ENCODE peak calls at places on chromosomes 7 and 10, in five cellular contexts. U is hepatocyte; Q is GM23248; J is A549; L is CD8-positive, alpha-beta memory T cell. G is an unnamed sample.

GRCh38 chr7:12456506-12456905 is 52.8 kb upstream of the VWDE start:
- DNase-seq in L (no peak), J (no peak), Q (no peak), U (no peak), G (no peak)

GRCh38 chr7:36440880-36441279 is 51.2 kb downstream of the ANLN start:
- DNase-seq in L (no peak), Q (peak; percentile 68), U (peak; percentile 54), J (peak; percentile 41), G (peak; percentile 28)

GRCh38 chr7:28958235-28958945 is at the start of gene TRIL:
- DNase-seq in L (no peak), J (no peak), U (peak; percentile 79), Q (peak; percentile 77), G (peak; percentile 30)

GRCh38 chr7:33807158-33807530 is 98.2 kb upstream of the BMPER start:
- DNase-seq in J (no peak), L (no peak), Q (no peak), U (no peak), G (no peak)

GRCh38 chr10:11313463-11313862 is 295.8 kb downstream of the CELF2 start:
- DNase-seq in Q (no peak), L (no peak), J (no peak), U (no peak), G (no peak)

GRCh38 chr7:100483728-100484635 is at the start of gene NYAP1:
- DNase-seq in U (peak; percentile 84), Q (no peak), J (peak; percentile 55), L (peak; percentile 71), G (peak; percentile 48)

GRCh38 chr10:33566001-33566400 is 231.5 kb upstream of the NRP1 start:
- DNase-seq in L (no peak), J (no peak), Q (no peak), U (no peak), G (no peak)

GRCh38 chr7:22333680-22334141 is 23.2 kb downstream of the RAPGEF5 start:
- DNase-seq in J (no peak), U (no peak), Q (no peak), L (no peak), G (peak; percentile 67)

GRCh38 chr7:66423729-66424128 is 205.0 kb upstream of the KCTD7 start:
- DNase-seq in U (no peak), L (no peak), Q (no peak), J (no peak), G (no peak)

GRCh38 chr10:31186225-31187010 is 132.6 kb upstream of the ZEB1 start:
- DNase-seq in L (no peak), J (no peak), U (no peak), Q (peak; percentile 4), G (no peak)

GRCh38 chr10:129468187-129468586 is 1.1 kb downstream of the MGMT start:
- DNase-seq in Q (no peak), J (no peak), L (no peak), U (no peak), G (no peak)

GRCh38 chr7:88062238-88062637 is 128.2 kb downstream of the ADAM22 start:
- DNase-seq in J (no peak), Q (no peak), U (no peak), L (no peak), G (no peak)

GRCh38 chr10:98067165-98067564 is 36.7 kb upstream of the CRTAC1 start:
- DNase-seq in Q (no peak), L (no peak), J (no peak), U (no peak), G (no peak)

DNA sequence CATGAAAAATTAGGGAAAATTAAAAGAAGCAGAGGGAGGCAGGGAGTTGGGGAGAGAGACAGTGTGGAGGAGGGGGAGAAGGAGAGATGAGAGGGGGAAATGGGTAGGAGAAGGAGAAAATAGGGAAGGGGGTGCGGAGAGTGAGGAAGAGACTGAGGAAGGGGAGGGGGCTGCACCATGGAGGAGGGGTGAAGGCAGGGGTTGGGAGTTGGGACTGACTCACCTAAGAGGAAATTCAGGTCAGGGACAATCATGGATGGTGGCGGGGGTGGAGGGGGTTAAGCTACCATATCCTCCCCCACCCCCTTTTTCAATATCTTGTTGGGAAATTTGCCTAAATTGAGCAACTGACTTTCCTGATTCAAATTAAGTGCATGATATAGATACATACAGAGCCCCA is 8.0 kb downstream of the GRK5 start:
- DNase-seq in U (no peak), Q (no peak), L (no peak), J (no peak), G (no peak)
- H3K4me1 ChIP-seq in U (peaks cover 60% of the 10 kb centered on the region), Q (peaks cover 28% of the 10 kb centered on the region), L (peaks cover 55% of the 10 kb centered on the region), J (peaks cover 8% of the 10 kb centered on the region), G (no peaks in the 10 kb centered on the region)

DNA sequence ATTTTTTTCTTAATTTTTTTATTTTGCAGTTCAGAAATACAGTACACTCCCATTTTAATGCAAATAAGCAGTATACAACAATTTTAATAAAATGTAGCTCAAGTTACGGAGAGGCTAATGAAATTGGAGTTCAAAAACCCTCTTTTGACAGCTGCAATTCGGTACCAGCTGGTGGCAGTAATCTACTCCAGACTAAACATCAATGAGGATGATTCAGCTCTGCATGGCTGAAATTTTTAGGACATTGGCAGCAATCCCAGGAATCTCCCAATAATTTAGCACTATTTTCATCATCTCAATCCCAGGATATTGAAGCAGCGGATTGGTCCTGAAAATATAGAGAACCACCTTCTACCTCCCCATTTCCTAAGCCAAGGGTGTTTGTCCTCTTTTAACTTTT is 278.8 kb downstream of the CACNA2D1 start:
- DNase-seq in Q (peak; percentile 84), U (peak; percentile 6), J (no peak), L (no peak), G (no peak)
- H3K27ac ChIP-seq in Q (no peak overlapping the region), U (no peak overlapping the region), J (peak overlapping the region; percentile 6), L (no peak overlapping the region), G (no peak overlapping the region)

GRCh38 chr10:58641095-58641531 is 128.4 kb downstream of the BICC1 start:
- DNase-seq in Q (peak; percentile 96), J (peak; percentile 65), U (peak; percentile 60), L (no peak), G (peak; percentile 11)
- H3K4me1 ChIP-seq in Q (peaks cover 86% of the 10 kb centered on the region), J (peaks cover 86% of the 10 kb centered on the region), U (peaks cover 3% of the 10 kb centered on the region), L (no peaks in the 10 kb centered on the region), G (no peaks in the 10 kb centered on the region)

GRCh38 chr7:155811560-155811894 is 736 bp downstream of the SHH start:
- DNase-seq in L (no peak), J (no peak), Q (no peak), U (peak; percentile 70), G (peak; percentile 36)
- H3K27ac ChIP-seq in L (no peak overlapping the region), J (peak overlapping the region; percentile 11), Q (no peak overlapping the region), U (peak overlapping the region; percentile 96), G (no peak overlapping the region)

GRCh38 chr7:2523461-2523905 is 3.9 kb downstream of the LFNG start:
- DNase-seq in J (no peak), Q (no peak), U (no peak), L (no peak), G (peak; percentile 79)

GRCh38 chr7:2523941-2524807 is 4.6 kb downstream of the LFNG start:
- DNase-seq in U (peak; percentile 87), Q (peak; percentile 61), J (peak; percentile 44), L (no peak), G (peak; percentile 98)

GRCh38 chr7:2521341-2521745 is 1.8 kb downstream of the LFNG start:
- DNase-seq in L (no peak), Q (no peak), U (no peak), J (no peak), G (no peak)

GRCh38 chr7:2521952-2522591 is 2.5 kb downstream of the LFNG start:
- DNase-seq in Q (peak; percentile 37), J (no peak), U (no peak), L (peak; percentile 86), G (peak; percentile 72)

DNA sequence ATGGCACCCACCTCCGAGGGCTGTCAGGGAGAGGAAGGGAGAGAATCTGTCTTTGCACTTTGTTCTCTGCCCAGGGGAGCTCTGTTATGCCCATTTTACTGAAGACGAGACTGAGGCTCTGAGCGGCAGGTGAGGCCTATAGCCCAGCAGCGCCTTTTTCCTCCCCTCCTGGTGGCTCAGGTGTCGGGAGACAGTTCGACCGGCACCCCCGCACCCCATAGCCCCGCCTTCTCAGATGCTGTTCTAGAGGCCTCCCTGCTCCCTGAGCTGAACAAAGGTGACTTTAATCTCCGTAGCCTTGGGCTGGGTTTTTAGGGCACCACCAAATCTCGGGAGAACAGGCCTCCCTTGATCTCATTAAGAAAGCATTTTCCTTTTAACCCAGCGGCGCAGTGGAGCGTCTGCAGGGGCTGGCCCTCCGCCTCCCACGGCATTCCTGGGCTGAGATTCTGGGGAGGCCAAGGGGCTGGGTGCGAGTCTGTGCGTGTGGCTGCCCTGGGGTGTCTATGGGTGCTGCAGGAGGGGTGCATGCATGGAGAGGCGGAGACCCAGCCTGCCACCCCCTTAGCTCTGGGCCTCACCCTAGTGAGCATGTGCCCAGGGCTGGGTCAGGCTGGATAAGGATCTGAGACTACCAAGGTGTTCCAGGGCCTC is 3.3 kb downstream of the LFNG start:
- DNase-seq in L (no peak), U (peak; percentile 73), J (peak; percentile 35), Q (peak; percentile 52), G (peak; percentile 97)
- H3K4me1 ChIP-seq in L (peaks cover 74% of the 10 kb centered on the region), U (peaks cover 46% of the 10 kb centered on the region), J (peaks cover 76% of the 10 kb centered on the region), Q (peaks cover 20% of the 10 kb centered on the region), G (peaks cover 3% of the 10 kb centered on the region)

GRCh38 chr10:49183596-49184542 is 4.3 kb downstream of the TMEM273 start:
- DNase-seq in J (no peak), Q (no peak), L (no peak), U (no peak), G (peak; percentile 27)
- H3K27ac ChIP-seq in J (no peak overlapping the region), Q (no peak overlapping the region), L (peak overlapping the region; percentile 43), U (no peak overlapping the region), G (no peak overlapping the region)

G was measured in small intestine.